ENCODE peak calls at places on chromosome 2, in five cellular contexts. H is glomerular endothelial cell, J is HFF-Myc, K is HuH-7.5, R is adrenal gland. D is an unnamed sample.
A peak's percentile ranks its signal among the peaks of the same experiment; 100 is the strongest.

GRCh38 chr2:172947461-172947860 is 128.2 kb upstream of the MAP3K20 start:
- DNase-seq in K (no peak), J (no peak), H (no peak), R (no peak), D (no peak)

GRCh38 chr2:240636563-240637115 is 11.4 kb downstream of the GPR35 start:
- DNase-seq in K (no peak), H (no peak), R (no peak), J (no peak), D (no peak)

GRCh38 chr2:43018179-43019024 is 208.0 kb downstream of the ZFP36L2 start:
- DNase-seq in K (peak; percentile 64), H (no peak), J (no peak), R (peak; percentile 85), D (peak; percentile 88)

GRCh38 chr2:224754129-224754528 is 38.0 kb upstream of the CCDC195 start:
- DNase-seq in H (no peak), R (no peak), J (peak; percentile 26), K (no peak), D (no peak)

GRCh38 chr2:136727973-136728699 is 37.2 kb upstream of the THSD7B start:
- DNase-seq in K (no peak), J (no peak), H (no peak), R (no peak), D (no peak)

GRCh38 chr2:113208995-113209868 is 35.5 kb downstream of the PSD4 start:
- DNase-seq in J (no peak), K (no peak), R (no peak), H (no peak), D (no peak)

GRCh38 chr2:84939426-84940087 is 31.4 kb upstream of the KCMF1 start:
- DNase-seq in R (no peak), H (no peak), K (no peak), J (no peak), D (no peak)

GRCh38 chr2:26245810-26246209 is 1.1 kb downstream of the HADHB start:
- DNase-seq in H (no peak), J (no peak), R (no peak), K (no peak), D (no peak)

GRCh38 chr2:177797808-177798207 is 274.8 kb downstream of the PDE11A start:
- DNase-seq in H (no peak), R (no peak), K (no peak), J (no peak), D (no peak)

GRCh38 chr2:53631313-53632125 is 136.1 kb upstream of the CHAC2 start:
- DNase-seq in K (no peak), J (no peak), R (no peak), H (no peak), D (no peak)

GRCh38 chr2:198347349-198347748 is 543.0 kb downstream of the PLCL1 start:
- DNase-seq in K (no peak), H (no peak), R (no peak), J (no peak), D (no peak)

GRCh38 chr2:130819915-130820861 is 16.5 kb upstream of the ARHGEF4 start:
- DNase-seq in R (no peak), K (no peak), H (no peak), J (no peak), D (no peak)

GRCh38 chr2:168490015-168490874 is 34.2 kb downstream of the CERS6 start:
- DNase-seq in H (peak; percentile 10), K (no peak), J (peak; percentile 30), R (no peak), D (no peak)

GRCh38 chr2:229133155-229133772 is 137.8 kb downstream of the PID1 start:
- DNase-seq in K (peak; percentile 10), R (peak; percentile 35), H (no peak), J (peak; percentile 56), D (no peak)

GRCh38 chr2:169461143-169461542 is 18.2 kb upstream of the BBS5 start:
- DNase-seq in R (no peak), K (no peak), J (no peak), H (no peak), D (no peak)

GRCh38 chr2:69579561-69579960 is 64.0 kb downstream of the AAK1 start:
- DNase-seq in J (no peak), R (no peak), H (no peak), K (no peak), D (no peak)

GRCh38 chr2:100630473-100630977 is 67.7 kb downstream of the PDCL3 start:
- DNase-seq in R (no peak), K (no peak), H (no peak), J (no peak), D (no peak)

GRCh38 chr2:234949762-234950434 is 1.9 kb upstream of the SH3BP4 start:
- DNase-seq in K (no peak), J (peak; percentile 98), R (no peak), H (no peak), D (no peak)

GRCh38 chr2:158730621-158730905 is 64.6 kb upstream of the DAPL1 start:
- DNase-seq in J (no peak), K (no peak), H (no peak), R (no peak), D (no peak)

GRCh38 chr2:43486604-43487003 is 109.2 kb downstream of the THADA start:
- DNase-seq in H (no peak), R (no peak), J (no peak), K (no peak), D (no peak)

GRCh38 chr2:42868096-42868495 is 75.7 kb upstream of the HAAO start:
- DNase-seq in H (no peak), R (no peak), K (no peak), J (no peak), D (no peak)